ENCODE peak calls at places on chromosome 10, in five cellular contexts. N is amygdala, V is ecto neural progenitor cell, W is lung microvascular endothelial cell, A is H4. S is an unnamed sample.
A peak's percentile ranks its signal among the peaks of the same experiment; 100 is the strongest.

GRCh38 chr10:4138146-4138721 is 353.2 kb upstream of the KLF6 start:
- DNase-seq in W (no peak), N (no peak), A (no peak), V (no peak), S (no peak)

GRCh38 chr10:75904499-75905283 is 473.3 kb downstream of the LRMDA start:
- DNase-seq in A (no peak), W (no peak), V (no peak), N (no peak), S (no peak)

GRCh38 chr10:101778781-101779543 is 3.0 kb upstream of the FGF8 start:
- DNase-seq in V (peak; percentile 77), W (peak; percentile 61), N (no peak), A (no peak), S (peak; percentile 73)

GRCh38 chr10:86827639-86828038 is 71.2 kb downstream of the BMPR1A start:
- DNase-seq in V (no peak), W (no peak), N (no peak), A (no peak), S (no peak)

GRCh38 chr10:103888113-103888841 is 29.7 kb downstream of the STN1 start:
- DNase-seq in W (peak; percentile 84), V (no peak), A (peak; percentile 68), N (no peak), S (no peak)

GRCh38 chr10:75234683-75235374 is 928 bp downstream of the COMTD1 start:
- DNase-seq in W (peak; percentile 38), N (no peak), A (no peak), V (peak; percentile 83), S (no peak)

GRCh38 chr10:22316286-22317120 is at the start of gene COMMD3:
- DNase-seq in V (peak; percentile 92), N (peak; percentile 37), A (peak; percentile 72), W (peak; percentile 90), S (no peak)

GRCh38 chr10:67804395-67804678 is 33.7 kb downstream of the DNAJC12 start:
- DNase-seq in A (no peak), N (no peak), W (no peak), V (no peak), S (no peak)

GRCh38 chr10:102613761-102614160 is 30.5 kb upstream of the TRIM8 start:
- DNase-seq in V (no peak), W (no peak), N (no peak), A (no peak), S (no peak)

GRCh38 chr10:95214793-95215192 is 20.8 kb downstream of the ACSM6 start:
- DNase-seq in V (no peak), A (peak; percentile 64), N (no peak), W (no peak), S (no peak)

GRCh38 chr10:103872137-103872933 is 17.0 kb upstream of the SH3PXD2A start:
- DNase-seq in V (no peak), A (no peak), N (no peak), W (no peak), S (no peak)

GRCh38 chr10:10208156-10208555 is 809.5 kb upstream of the CELF2 start:
- DNase-seq in N (no peak), W (no peak), V (no peak), A (no peak), S (no peak)

GRCh38 chr10:87842220-87842641 is 21.1 kb downstream of the KLLN start:
- DNase-seq in N (no peak), W (no peak), V (no peak), A (no peak), S (no peak)

GRCh38 chr10:51010977-51011376 is 63.3 kb upstream of the PRKG1 start:
- DNase-seq in V (no peak), A (peak; percentile 20), N (no peak), W (peak; percentile 67), S (no peak)

GRCh38 chr10:32983333-32983909 is 25.4 kb upstream of the ITGB1 start:
- DNase-seq in N (no peak), W (peak; percentile 77), A (peak; percentile 27), V (no peak), S (no peak)

GRCh38 chr10:120282421-120282820 is 174.6 kb upstream of the PLPP4 start:
- DNase-seq in A (no peak), W (no peak), V (no peak), N (no peak), S (no peak)

GRCh38 chr10:119860866-119861601 is 11.6 kb downstream of the MCMBP start:
- DNase-seq in V (no peak), N (no peak), A (no peak), W (no peak), S (no peak)

GRCh38 chr10:18140957-18141888 is 999 bp downstream of the CACNB2 start:
- DNase-seq in N (no peak), W (no peak), A (no peak), V (peak; percentile 48), S (no peak)

GRCh38 chr10:113094114-113094486 is 144.1 kb downstream of the TCF7L2 start:
- DNase-seq in A (peak; percentile 49), V (no peak), W (peak; percentile 47), N (no peak), S (no peak)

GRCh38 chr10:60967854-60968484 is 24.0 kb upstream of the RHOBTB1 start:
- DNase-seq in W (no peak), V (no peak), A (no peak), N (no peak), S (no peak)

GRCh38 chr10:80283536-80284199 is 5.8 kb downstream of the MAT1A start:
- DNase-seq in W (no peak), A (peak; percentile 2), N (no peak), V (no peak), S (no peak)

GRCh38 chr10:117223413-117224035 is 17.4 kb upstream of the SLC18A2 start:
- DNase-seq in W (no peak), V (no peak), N (no peak), A (no peak), S (no peak)

GRCh38 chr10:131812736-131813604 is 87.8 kb upstream of the PPP2R2D start:
- DNase-seq in V (peak; percentile 30), A (no peak), N (no peak), W (no peak), S (no peak)

GRCh38 chr10:3869036-3869435 is 84.0 kb upstream of the KLF6 start:
- DNase-seq in W (no peak), N (no peak), A (no peak), V (no peak), S (no peak)

GRCh38 chr10:97659589-97659988 is 19.1 kb downstream of the PI4K2A start:
- DNase-seq in N (no peak), V (no peak), A (peak; percentile 45), W (no peak), S (no peak)

GRCh38 chr10:101760510-101760909 is 15.4 kb downstream of the FGF8 start:
- DNase-seq in W (no peak), V (no peak), A (no peak), N (no peak), S (no peak)

GRCh38 chr10:89867964-89868363 is 166.6 kb downstream of the KIF20B start:
- DNase-seq in A (peak; percentile 53), N (no peak), V (no peak), W (no peak), S (no peak)

GRCh38 chr10:100745882-100746412 is 565 bp downstream of the PAX2 start:
- DNase-seq in V (peak; percentile 84), N (no peak), W (no peak), A (no peak), S (no peak)

GRCh38 chr10:133608855-133609254 is 17.7 kb downstream of the FRG2B start:
- DNase-seq in N (no peak), W (peak; percentile 35), A (no peak), V (no peak), S (no peak)

GRCh38 chr10:5622586-5622985 is 43.8 kb downstream of the ASB13 start:
- DNase-seq in A (no peak), V (no peak), N (no peak), W (no peak), S (no peak)

GRCh38 chr10:82037076-82037475 is 162.1 kb downstream of the NRG3 start:
- DNase-seq in V (no peak), W (no peak), N (peak; percentile 10), A (peak; percentile 4), S (no peak)

GRCh38 chr10:89352039-89352597 is 24.3 kb downstream of the IFIT3 start:
- DNase-seq in A (peak; percentile 50), N (no peak), V (no peak), W (no peak), S (no peak)

GRCh38 chr10:72611783-72612182 is 14.1 kb downstream of the MICU1 start:
- DNase-seq in V (no peak), A (no peak), W (peak; percentile 22), N (no peak), S (no peak)

GRCh38 chr10:126409821-126410220 is 21.5 kb upstream of the ADAM12 start:
- DNase-seq in W (no peak), V (no peak), N (no peak), A (no peak), S (no peak)

GRCh38 chr10:32950457-32951109 is 7.4 kb downstream of the ITGB1 start:
- DNase-seq in W (no peak), V (no peak), A (no peak), N (no peak), S (no peak)

GRCh38 chr10:132335189-132336063 is 3.4 kb downstream of the LRRC27 start:
- DNase-seq in N (peak; percentile 23), V (no peak), A (no peak), W (no peak), S (peak; percentile 52)

GRCh38 chr10:63376560-63377304 is 89.0 kb downstream of the JMJD1C start:
- DNase-seq in W (peak; percentile 35), A (no peak), N (no peak), V (no peak), S (no peak)

GRCh38 chr10:3886666-3887251 is 101.8 kb upstream of the KLF6 start:
- DNase-seq in V (no peak), N (no peak), W (peak; percentile 80), A (peak; percentile 25), S (no peak)

S was measured in iPS DF 19.7.